ENCODE peak calls at places on chromosomes 1 and 21, in six cellular contexts. E is GM13977; H is stimulated activated CD4-positive, alpha-beta T cell treated with anti-CD3 and anti-CD28 coated beads, Interleukin-12 subunit alpha, Interleukin-12 subunit beta, amount 100 ng/mL, for 4 hours; C is left ventricle myocardium superior; R is KBM-7; U is effector memory CD8-positive, alpha-beta T cell. K is an unnamed sample.

GRCh38 chr21:37139902-37140301 is 66.8 kb downstream of the TTC3 start:
- DNase-seq in C (no peak), U (no peak), E (no peak), R (no peak), H (no peak), K (peak)

GRCh38 chr1:2509589-2509988 is 16.8 kb downstream of the PANK4 start:
- DNase-seq in C (no peak), H (no peak), R (no peak), U (no peak), E (no peak), K (no peak)

GRCh38 chr1:27664291-27664690 is 7.7 kb downstream of the IFI6 start:
- DNase-seq in U (no peak), E (no peak), R (no peak), H (no peak), C (no peak), K (no peak)

GRCh38 chr1:211490038-211490678 is 1.8 kb downstream of the RD3 start:
- DNase-seq in H (no peak), R (no peak), C (no peak), E (no peak), U (no peak), K (no peak)

GRCh38 chr1:119141020-119141424 is 569 bp upstream of the WARS2 start:
- DNase-seq in C (peak), U (peak), E (no peak), H (peak), R (no peak), K (peak)

GRCh38 chr1:61956774-61957173 is 214.5 kb downstream of the PATJ start:
- DNase-seq in U (no peak), E (no peak), C (no peak), H (no peak), R (no peak), K (no peak)

GRCh38 chr1:204925701-204926100 is 55.0 kb downstream of the NFASC start:
- DNase-seq in H (no peak), C (no peak), R (no peak), E (no peak), U (no peak), K (no peak)

GRCh38 chr1:92748138-92748537 is 36.8 kb downstream of the EVI5 start:
- DNase-seq in U (no peak), E (no peak), C (no peak), R (no peak), H (no peak), K (no peak)

GRCh38 chr1:154657547-154657946 is 49.6 kb upstream of the ADAR start:
- DNase-seq in E (no peak), H (no peak), C (no peak), R (peak), U (no peak), K (no peak)

GRCh38 chr1:55040083-55040952 is 970 bp downstream of the PCSK9 start:
- DNase-seq in R (no peak), U (no peak), E (no peak), H (no peak), C (no peak), K (no peak)